ENCODE peak calls at places on chromosomes 3 and 15, in four cellular contexts. One of them, this sample, is unnamed.

GRCh38 chr3:64238971-64239667 is 13.9 kb upstream of the PRICKLE2 start:
- DNase-seq in A549: peak; percentile 57
- DNase-seq in NCI-H748 treated with DMSO at 0.1 percent for 48 hours: no peak
- DNase-seq in fibroblast of mammary gland: peak; percentile 93
- DNase-seq in this sample: no peak

GRCh38 chr15:88032787-88033186 is 223.8 kb downstream of the NTRK3 start:
- DNase-seq in fibroblast of mammary gland: peak; percentile 20
- DNase-seq in A549: no peak
- DNase-seq in NCI-H748 treated with DMSO at 0.1 percent for 48 hours: no peak
- DNase-seq in this sample: no peak

GRCh38 chr3:190534386-190534785 is 20.5 kb downstream of the IL1RAP start:
- DNase-seq in fibroblast of mammary gland: peak; percentile 44
- DNase-seq in NCI-H748 treated with DMSO at 0.1 percent for 48 hours: no peak
- DNase-seq in A549: no peak
- DNase-seq in this sample: no peak

GRCh38 chr3:108090066-108090700 is 648 bp downstream of the CD47 start:
- DNase-seq in fibroblast of mammary gland: peak; percentile 38
- DNase-seq in NCI-H748 treated with DMSO at 0.1 percent for 48 hours: peak; percentile 32
- DNase-seq in A549: no peak
- DNase-seq in this sample: peak; percentile 16

GRCh38 chr3:143119974-143120715 is 574 bp downstream of the CHST2 start:
- DNase-seq in NCI-H748 treated with DMSO at 0.1 percent for 48 hours: no peak
- DNase-seq in fibroblast of mammary gland: no peak
- DNase-seq in A549: peak; percentile 18
- DNase-seq in this sample: no peak

GRCh38 chr15:25468611-25469010 is 29.8 kb upstream of the UBE3A start:
- DNase-seq in NCI-H748 treated with DMSO at 0.1 percent for 48 hours: no peak
- DNase-seq in fibroblast of mammary gland: no peak
- DNase-seq in A549: no peak
- DNase-seq in this sample: no peak

GRCh38 chr15:40543631-40544294 is 21.1 kb downstream of the CCDC32 start:
- DNase-seq in fibroblast of mammary gland: no peak
- DNase-seq in NCI-H748 treated with DMSO at 0.1 percent for 48 hours: no peak
- DNase-seq in A549: no peak
- DNase-seq in this sample: no peak

GRCh38 chr15:25689592-25689991 is 173.5 kb downstream of the ATP10A start:
- DNase-seq in A549: no peak
- DNase-seq in NCI-H748 treated with DMSO at 0.1 percent for 48 hours: no peak
- DNase-seq in fibroblast of mammary gland: no peak
- DNase-seq in this sample: no peak

GRCh38 chr3:187919018-187919417 is 173.8 kb upstream of the BCL6 start:
- DNase-seq in NCI-H748 treated with DMSO at 0.1 percent for 48 hours: no peak
- DNase-seq in A549: no peak
- DNase-seq in fibroblast of mammary gland: no peak
- DNase-seq in this sample: no peak

GRCh38 chr15:49270541-49271421 is 100.7 kb downstream of the GALK2 start:
- DNase-seq in fibroblast of mammary gland: peak; percentile 68
- DNase-seq in NCI-H748 treated with DMSO at 0.1 percent for 48 hours: no peak
- DNase-seq in A549: no peak
- DNase-seq in this sample: no peak

GRCh38 chr3:47362704-47363103 is 18.1 kb upstream of the PTPN23 start:
- DNase-seq in A549: no peak
- DNase-seq in NCI-H748 treated with DMSO at 0.1 percent for 48 hours: no peak
- DNase-seq in fibroblast of mammary gland: no peak
- DNase-seq in this sample: no peak

GRCh38 chr15:90307661-90308060 is 42.2 kb downstream of the NGRN start:
- DNase-seq in fibroblast of mammary gland: no peak
- DNase-seq in NCI-H748 treated with DMSO at 0.1 percent for 48 hours: no peak
- DNase-seq in A549: no peak
- DNase-seq in this sample: no peak

GRCh38 chr15:78715930-78716329 is 74.9 kb upstream of the CHRNB4 start:
- DNase-seq in NCI-H748 treated with DMSO at 0.1 percent for 48 hours: no peak
- DNase-seq in fibroblast of mammary gland: peak; percentile 93
- DNase-seq in A549: no peak
- DNase-seq in this sample: no peak

GRCh38 chr3:159604151-159604581 is 384.5 kb upstream of the IL12A start:
- DNase-seq in NCI-H748 treated with DMSO at 0.1 percent for 48 hours: no peak
- DNase-seq in fibroblast of mammary gland: peak; percentile 65
- DNase-seq in A549: no peak
- DNase-seq in this sample: no peak

GRCh38 chr3:142958707-142959106 is 4.8 kb downstream of the PAQR9 start:
- DNase-seq in NCI-H748 treated with DMSO at 0.1 percent for 48 hours: no peak
- DNase-seq in fibroblast of mammary gland: peak; percentile 54
- DNase-seq in A549: peak; percentile 36
- DNase-seq in this sample: no peak

GRCh38 chr15:81311834-81312459 is 12.0 kb downstream of the STARD5 start:
- DNase-seq in fibroblast of mammary gland: peak; percentile 82
- DNase-seq in NCI-H748 treated with DMSO at 0.1 percent for 48 hours: no peak
- DNase-seq in A549: no peak
- DNase-seq in this sample: no peak

GRCh38 chr15:67948215-67948614 is 105.9 kb upstream of the PIAS1 start:
- DNase-seq in NCI-H748 treated with DMSO at 0.1 percent for 48 hours: no peak
- DNase-seq in A549: no peak
- DNase-seq in fibroblast of mammary gland: no peak
- DNase-seq in this sample: no peak

GRCh38 chr3:50095352-50095998 is 6.8 kb downstream of the RBM5 start:
- DNase-seq in NCI-H748 treated with DMSO at 0.1 percent for 48 hours: no peak
- DNase-seq in A549: no peak
- DNase-seq in fibroblast of mammary gland: peak; percentile 58
- DNase-seq in this sample: no peak

GRCh38 chr3:130480736-130481135 is 36.2 kb upstream of the COL6A6 start:
- DNase-seq in A549: peak; percentile 9
- DNase-seq in fibroblast of mammary gland: peak; percentile 72
- DNase-seq in NCI-H748 treated with DMSO at 0.1 percent for 48 hours: no peak
- DNase-seq in this sample: no peak

GRCh38 chr3:149646181-149646766 is 11.6 kb downstream of the WWTR1 start:
- DNase-seq in NCI-H748 treated with DMSO at 0.1 percent for 48 hours: no peak
- DNase-seq in A549: peak; percentile 41
- DNase-seq in fibroblast of mammary gland: peak; percentile 87
- DNase-seq in this sample: no peak